ENCODE peak calls at places on chromosomes 4 and X, in four cellular contexts. S, D, X and V are unnamed samples.

GRCh38 chrX:79366888-79367749 is at the start of gene ITM2A:
- DNase-seq in D (no peak), S (peak; percentile 60), X (no peak), V (peak; percentile 15)

GRCh38 chr4:76012388-76012801 is 5.1 kb upstream of the CXCL9 start:
- DNase-seq in S (no peak), D (peak; percentile 91), X (peak; percentile 80), V (no peak)

GRCh38 chr4:114263233-114263632 is 283.8 kb upstream of the ARSJ start:
- DNase-seq in X (peak; percentile 35), D (peak; percentile 81), S (no peak), V (no peak)

GRCh38 chrX:2401590-2402360 is 99.0 kb downstream of the DHRSX start:
- DNase-seq in D (no peak), S (no peak), X (no peak), V (no peak)

GRCh38 chr4:99506781-99507180 is 4.0 kb upstream of the C4orf17 start:
- DNase-seq in D (no peak), S (no peak), X (no peak), V (no peak)

GRCh38 chrX:49037883-49038475 is 5.2 kb downstream of the TFE3 start:
- DNase-seq in X (peak; percentile 60), D (peak; percentile 81), S (no peak), V (no peak)

GRCh38 chr4:176534566-176534965 is 214.8 kb downstream of the SPCS3 start:
- DNase-seq in X (peak; percentile 83), D (peak; percentile 95), S (no peak), V (no peak)

GRCh38 chrX:31713120-31713519 is 641.3 kb upstream of the FTHL17 start:
- DNase-seq in D (no peak), S (no peak), X (no peak), V (no peak)

GRCh38 chrX:63503541-63503940 is 152.4 kb upstream of the SPIN4 start:
- DNase-seq in S (peak; percentile 23), D (peak; percentile 20), X (peak; percentile 6), V (no peak)

GRCh38 chrX:50432760-50433377 is 37.8 kb downstream of the DGKK start:
- DNase-seq in X (no peak), S (peak; percentile 40), D (no peak), V (peak; percentile 29)

GRCh38 chrX:31609130-31609529 is 537.3 kb upstream of the FTHL17 start:
- DNase-seq in D (peak; percentile 91), S (no peak), X (peak; percentile 86), V (no peak)

GRCh38 chrX:102985182-102985581 is 48.1 kb downstream of the RAB40AL start:
- DNase-seq in X (no peak), D (no peak), S (no peak), V (no peak)

GRCh38 chr4:85772470-85772869 is 297.5 kb downstream of the ARHGAP24 start:
- DNase-seq in S (no peak), D (no peak), X (no peak), V (no peak)

GRCh38 chr4:31016322-31017061 is 296.3 kb downstream of the PCDH7 start:
- DNase-seq in D (no peak), S (peak; percentile 28), X (no peak), V (no peak)

GRCh38 chrX:110142096-110142495 is 139.2 kb downstream of the TMEM164 start:
- DNase-seq in X (no peak), D (no peak), S (no peak), V (no peak)

GRCh38 chrX:88903989-88904718 is 157.1 kb downstream of the CPXCR1 start:
- DNase-seq in S (no peak), X (no peak), D (no peak), V (no peak)

GRCh38 chrX:10125248-10125615 is 31.5 kb upstream of the CLCN4 start:
- DNase-seq in S (no peak), X (no peak), D (no peak), V (no peak)

GRCh38 chrX:81308086-81308852 is 106.4 kb downstream of the SH3BGRL start:
- DNase-seq in X (no peak), D (no peak), S (no peak), V (no peak)

GRCh38 chr4:102827674-102828496 is 534 bp upstream of the UBE2D3 start:
- DNase-seq in D (peak; percentile 100), X (peak; percentile 100), S (peak; percentile 99), V (peak; percentile 99)
- H2BK15ac ChIP-seq in D (peak overlapping the region; percentile 59), X (no peak overlapping the region), S (no peak overlapping the region), V (no peak overlapping the region)

DNA sequence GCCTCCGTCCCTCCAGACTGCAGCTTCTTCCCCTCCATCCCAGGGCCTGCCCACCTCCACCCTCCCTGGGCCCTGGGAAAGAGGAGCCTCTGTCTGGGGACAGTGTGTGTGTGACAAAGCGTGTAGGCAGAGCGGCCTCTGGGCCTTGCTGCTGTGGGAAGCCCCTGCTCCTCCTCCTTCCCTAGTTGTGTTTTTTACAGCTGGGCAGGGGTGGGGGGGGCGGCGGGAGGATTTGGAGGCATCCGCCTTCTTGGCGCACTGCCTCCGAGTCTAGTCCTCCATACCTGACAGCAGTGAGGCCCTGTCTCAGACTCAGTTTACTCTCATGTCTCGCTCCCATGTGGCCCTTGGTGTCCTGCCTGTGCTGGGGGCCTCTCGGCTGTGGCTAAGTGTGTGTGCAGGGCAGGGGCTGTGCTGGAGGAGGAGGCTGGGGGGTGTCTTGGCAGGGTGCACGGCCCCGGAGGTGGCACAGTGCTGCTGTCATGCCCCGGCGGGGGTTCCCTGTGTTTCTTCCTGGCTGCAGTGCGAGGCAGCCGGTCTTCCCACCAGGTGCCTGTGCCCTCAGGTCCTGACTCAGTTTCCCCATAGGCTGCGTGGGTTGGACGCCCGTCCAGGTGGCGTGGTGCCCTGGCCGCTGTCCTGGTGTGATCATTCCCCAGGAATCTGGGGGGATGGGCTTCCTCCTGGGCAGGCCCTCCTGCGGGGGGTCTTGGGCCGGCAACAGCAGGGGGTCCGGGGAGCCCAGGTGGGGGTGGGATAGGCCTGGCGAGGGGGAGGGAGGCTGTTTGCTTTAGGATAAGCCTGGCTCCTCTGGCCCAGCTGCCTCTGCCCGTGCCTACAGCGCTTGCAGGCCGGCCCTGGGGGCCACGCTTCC is 7.0 kb downstream of the FGFRL1 start:
- DNase-seq in S (no peak), X (no peak), D (no peak), V (no peak)
- H2BK15ac ChIP-seq in S (no peak overlapping the region), X (no peak overlapping the region), D (no peak overlapping the region), V (no peak overlapping the region)

DNA sequence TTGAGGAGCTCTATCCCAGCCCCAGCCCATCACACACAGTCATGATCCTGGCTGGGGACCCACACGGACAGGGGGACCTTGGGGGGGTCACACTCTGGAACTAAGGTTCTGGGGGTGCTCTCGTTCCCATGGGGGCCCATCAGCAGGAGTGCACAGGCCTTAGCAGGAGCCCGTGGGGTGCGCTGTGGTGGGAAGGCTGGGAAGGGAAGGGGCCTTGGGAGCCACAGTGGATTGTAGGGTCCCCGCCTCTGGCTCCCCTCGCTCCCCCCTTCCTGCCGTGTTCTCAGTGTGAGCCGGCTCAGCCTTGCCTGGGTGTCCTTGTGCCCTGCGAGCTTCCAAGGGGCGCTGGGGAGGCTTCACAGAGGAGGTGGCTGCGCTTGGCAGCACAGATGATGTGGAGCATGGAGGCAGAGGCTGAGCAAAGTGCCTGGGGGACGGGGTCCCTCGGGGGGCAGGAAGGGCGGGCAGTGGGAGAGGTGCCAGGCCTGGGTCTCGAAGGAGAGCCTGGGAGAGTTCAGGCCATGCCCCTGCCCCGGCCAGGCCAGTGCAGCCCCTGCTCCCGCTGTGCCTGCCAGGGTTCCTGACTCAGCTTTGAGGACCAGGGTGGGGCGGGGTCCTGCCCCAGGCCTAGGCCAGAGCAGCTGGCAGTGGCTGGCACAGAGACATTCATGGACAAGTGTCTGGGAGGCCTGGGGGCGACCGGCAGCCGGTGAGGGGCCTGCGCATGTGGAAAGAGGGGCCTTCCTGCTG is 5.5 kb upstream of the HGFAC start:
- DNase-seq in X (no peak), S (no peak), D (no peak), V (no peak)
- H2BK15ac ChIP-seq in X (peak overlapping the region; percentile 84), S (no peak overlapping the region), D (peak overlapping the region; percentile 50), V (no peak overlapping the region)

GRCh38 chr4:1857931-1858330 is 2.0 kb upstream of the LETM1 start:
- DNase-seq in S (no peak), D (no peak), X (no peak), V (no peak)

GRCh38 chr4:1856920-1857699 is 1.2 kb upstream of the LETM1 start:
- DNase-seq in X (no peak), S (no peak), D (no peak), V (no peak)

GRCh38 chr4:1854752-1855151 is 1.2 kb downstream of the LETM1 start:
- DNase-seq in S (no peak), X (no peak), D (no peak), V (no peak)

GRCh38 chr4:1855334-1856070 is 454 bp downstream of the LETM1 start:
- DNase-seq in S (no peak), D (no peak), X (no peak), V (peak; percentile 57)

GRCh38 chr4:1856071-1856919 is at the start of gene LETM1:
- DNase-seq in S (peak; percentile 95), X (peak; percentile 91), D (peak; percentile 95), V (peak; percentile 92)
- H2BK15ac ChIP-seq in S (no peak within 1 kb of the TSS), X (peak within 1 kb of the TSS; percentile 60), D (no peak within 1 kb of the TSS), V (no peak within 1 kb of the TSS)

GRCh38 chrX:125326599-125326998 is 6.9 kb downstream of the TEX13C start:
- DNase-seq in D (no peak), X (no peak), S (no peak), V (no peak)

GRCh38 chrX:125333583-125333982 is 13.9 kb downstream of the TEX13C start:
- DNase-seq in X (no peak), S (no peak), D (no peak), V (no peak)

GRCh38 chrX:125322431-125322830 is 2.8 kb downstream of the TEX13C start:
- DNase-seq in S (no peak), X (no peak), D (no peak), V (no peak)

GRCh38 chrX:125327891-125328290 is 8.2 kb downstream of the TEX13C start:
- DNase-seq in X (no peak), S (no peak), D (no peak), V (no peak)
- H2BK15ac ChIP-seq in X (no peak overlapping the region), S (no peak overlapping the region), D (no peak overlapping the region), V (no peak overlapping the region)

DNA sequence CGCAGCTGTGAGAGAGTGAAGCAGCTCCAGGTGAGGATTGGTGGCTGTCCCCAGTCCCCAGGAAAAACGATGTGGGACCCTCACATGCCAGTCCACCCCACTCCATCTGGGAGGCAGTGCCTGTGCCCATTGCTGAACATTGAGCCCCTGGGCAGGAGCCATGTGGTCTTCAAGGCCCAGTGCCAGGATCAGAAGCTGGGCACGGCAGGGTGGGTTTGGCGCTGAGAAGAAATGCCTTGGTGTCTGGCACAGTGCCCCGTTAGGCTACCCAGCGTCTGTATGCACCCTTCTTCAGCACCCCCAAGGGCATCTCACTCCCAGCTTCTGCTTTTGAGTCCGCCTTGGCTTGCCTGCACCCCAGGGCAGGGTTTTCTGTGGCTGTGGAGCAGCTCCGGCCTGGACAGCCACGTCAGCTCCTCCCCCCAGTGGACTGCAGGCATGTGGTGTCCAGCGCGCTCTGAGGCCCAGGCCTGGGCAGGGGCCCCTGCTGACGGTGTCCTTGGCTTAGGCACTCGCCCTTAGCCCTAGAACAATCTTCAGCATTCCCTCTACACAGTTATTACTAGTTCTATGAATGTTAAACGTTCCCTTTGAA is 28.6 kb downstream of the RGS12 start:
- DNase-seq in S (no peak), X (no peak), D (no peak), V (no peak)
- H2BK15ac ChIP-seq in S (no peak overlapping the region), X (no peak overlapping the region), D (no peak overlapping the region), V (no peak overlapping the region)

GRCh38 chr4:52657630-52658501 is 1.2 kb downstream of the USP46 start:
- DNase-seq in D (peak; percentile 69), S (peak; percentile 66), X (peak; percentile 65), V (peak; percentile 70)
- H2BK15ac ChIP-seq in D (no peak overlapping the region), S (no peak overlapping the region), X (no peak overlapping the region), V (no peak overlapping the region)